ENCODE peak calls at places on chromosomes 12 and 14, in seven cellular contexts. One of them, this sample, is unnamed.

GRCh38 chr12:40921563-40922163 is 229.4 kb downstream of the CNTN1 start:
- DNase-seq in cardiac muscle cell: peak; percentile 30
- DNase-seq in neural progenitor cell: peak; percentile 33
- DNase-seq in cardiac fibroblast: peak; percentile 26
- DNase-seq in choroid plexus epithelial cell: peak; percentile 54
- DNase-seq in AG04450: no peak
- DNase-seq in WERI-Rb-1: no peak
- DNase-seq in this sample: no peak

GRCh38 chr12:83147341-83147740 is 460.6 kb downstream of the TMTC2 start:
- DNase-seq in cardiac muscle cell: no peak
- DNase-seq in neural progenitor cell: no peak
- DNase-seq in cardiac fibroblast: no peak
- DNase-seq in choroid plexus epithelial cell: no peak
- DNase-seq in AG04450: no peak
- DNase-seq in WERI-Rb-1: no peak
- DNase-seq in this sample: no peak

GRCh38 chr14:69491226-69491625 is 6.7 kb downstream of the PLEKHD1 start:
- DNase-seq in cardiac muscle cell: no peak
- DNase-seq in neural progenitor cell: no peak
- DNase-seq in cardiac fibroblast: no peak
- DNase-seq in choroid plexus epithelial cell: no peak
- DNase-seq in AG04450: no peak
- DNase-seq in WERI-Rb-1: no peak
- DNase-seq in this sample: no peak

GRCh38 chr12:71958056-71958455 is 19.4 kb downstream of the TPH2 start:
- DNase-seq in cardiac muscle cell: no peak
- DNase-seq in neural progenitor cell: no peak
- DNase-seq in cardiac fibroblast: no peak
- DNase-seq in choroid plexus epithelial cell: peak; percentile 33
- DNase-seq in AG04450: no peak
- DNase-seq in WERI-Rb-1: no peak
- DNase-seq in this sample: no peak

GRCh38 chr12:27907766-27908165 is 64.8 kb downstream of the PTHLH start:
- DNase-seq in cardiac muscle cell: no peak
- DNase-seq in neural progenitor cell: no peak
- DNase-seq in cardiac fibroblast: no peak
- DNase-seq in choroid plexus epithelial cell: peak; percentile 26
- DNase-seq in AG04450: no peak
- DNase-seq in WERI-Rb-1: no peak
- DNase-seq in this sample: no peak

GRCh38 chr12:45615268-45615667 is 114.2 kb upstream of the ARID2 start:
- DNase-seq in cardiac muscle cell: peak; percentile 62
- DNase-seq in neural progenitor cell: no peak
- DNase-seq in cardiac fibroblast: peak; percentile 35
- DNase-seq in choroid plexus epithelial cell: peak; percentile 75
- DNase-seq in AG04450: peak; percentile 27
- DNase-seq in WERI-Rb-1: no peak
- DNase-seq in this sample: no peak

GRCh38 chr12:123908884-123909807 is 63.5 kb downstream of the CCDC92 start:
- DNase-seq in cardiac muscle cell: no peak
- DNase-seq in neural progenitor cell: no peak
- DNase-seq in cardiac fibroblast: no peak
- DNase-seq in choroid plexus epithelial cell: no peak
- DNase-seq in AG04450: no peak
- DNase-seq in WERI-Rb-1: no peak
- DNase-seq in this sample: no peak

GRCh38 chr14:94018308-94018707 is 7.8 kb upstream of the OTUB2 start:
- DNase-seq in cardiac muscle cell: no peak
- DNase-seq in neural progenitor cell: no peak
- DNase-seq in cardiac fibroblast: no peak
- DNase-seq in choroid plexus epithelial cell: no peak
- DNase-seq in AG04450: no peak
- DNase-seq in WERI-Rb-1: no peak
- DNase-seq in this sample: no peak

GRCh38 chr12:124286414-124286813 is 8.5 kb upstream of the RFLNA start:
- DNase-seq in cardiac muscle cell: peak; percentile 51
- DNase-seq in neural progenitor cell: no peak
- DNase-seq in cardiac fibroblast: peak; percentile 47
- DNase-seq in choroid plexus epithelial cell: peak; percentile 14
- DNase-seq in AG04450: no peak
- DNase-seq in WERI-Rb-1: no peak
- DNase-seq in this sample: peak; percentile 41

GRCh38 chr12:113291586-113291985 is 43.3 kb downstream of the SLC8B1 start:
- DNase-seq in cardiac muscle cell: no peak
- DNase-seq in neural progenitor cell: no peak
- DNase-seq in cardiac fibroblast: no peak
- DNase-seq in choroid plexus epithelial cell: no peak
- DNase-seq in AG04450: no peak
- DNase-seq in WERI-Rb-1: no peak
- DNase-seq in this sample: no peak

GRCh38 chr12:11729008-11729407 is 79.5 kb downstream of the ETV6 start:
- DNase-seq in cardiac muscle cell: no peak
- DNase-seq in neural progenitor cell: no peak
- DNase-seq in cardiac fibroblast: no peak
- DNase-seq in choroid plexus epithelial cell: no peak
- DNase-seq in AG04450: no peak
- DNase-seq in WERI-Rb-1: no peak
- DNase-seq in this sample: no peak

GRCh38 chr12:105740970-105741725 is 397.6 kb downstream of the NUAK1 start:
- DNase-seq in cardiac muscle cell: peak; percentile 49
- DNase-seq in neural progenitor cell: no peak
- DNase-seq in cardiac fibroblast: peak; percentile 63
- DNase-seq in choroid plexus epithelial cell: peak; percentile 24
- DNase-seq in AG04450: no peak
- DNase-seq in WERI-Rb-1: no peak
- DNase-seq in this sample: no peak

GRCh38 chr12:29314421-29314820 is 66.6 kb downstream of the ERGIC2 start:
- DNase-seq in cardiac muscle cell: peak; percentile 36
- DNase-seq in neural progenitor cell: peak; percentile 3
- DNase-seq in cardiac fibroblast: peak; percentile 29
- DNase-seq in choroid plexus epithelial cell: no peak
- DNase-seq in AG04450: no peak
- DNase-seq in WERI-Rb-1: peak; percentile 72
- DNase-seq in this sample: no peak

GRCh38 chr14:63852817-63853730 is at the start of gene SYNE2:
- DNase-seq in cardiac muscle cell: peak; percentile 86
- DNase-seq in neural progenitor cell: peak; percentile 94
- DNase-seq in cardiac fibroblast: peak; percentile 84
- DNase-seq in choroid plexus epithelial cell: peak; percentile 75
- DNase-seq in AG04450: no peak
- DNase-seq in WERI-Rb-1: peak; percentile 85
- DNase-seq in this sample: no peak

GRCh38 chr14:64878775-64879634 is 702 bp downstream of the SPTB start:
- DNase-seq in cardiac muscle cell: no peak
- DNase-seq in neural progenitor cell: peak; percentile 37
- DNase-seq in cardiac fibroblast: no peak
- DNase-seq in choroid plexus epithelial cell: no peak
- DNase-seq in AG04450: no peak
- DNase-seq in WERI-Rb-1: peak; percentile 31
- DNase-seq in this sample: no peak

GRCh38 chr12:26979733-26980132 is 34.5 kb downstream of the TM7SF3 start:
- DNase-seq in cardiac muscle cell: no peak
- DNase-seq in neural progenitor cell: no peak
- DNase-seq in cardiac fibroblast: no peak
- DNase-seq in choroid plexus epithelial cell: no peak
- DNase-seq in AG04450: no peak
- DNase-seq in WERI-Rb-1: no peak
- DNase-seq in this sample: no peak

GRCh38 chr14:101865288-101865687 is 99.1 kb upstream of the DYNC1H1 start:
- DNase-seq in cardiac muscle cell: no peak
- DNase-seq in neural progenitor cell: no peak
- DNase-seq in cardiac fibroblast: no peak
- DNase-seq in choroid plexus epithelial cell: no peak
- DNase-seq in AG04450: no peak
- DNase-seq in WERI-Rb-1: no peak
- DNase-seq in this sample: peak; percentile 59

GRCh38 chr12:13452955-13453570 is 256.5 kb downstream of the EMP1 start:
- DNase-seq in cardiac muscle cell: no peak
- DNase-seq in neural progenitor cell: no peak
- DNase-seq in cardiac fibroblast: no peak
- DNase-seq in choroid plexus epithelial cell: no peak
- DNase-seq in AG04450: no peak
- DNase-seq in WERI-Rb-1: no peak
- DNase-seq in this sample: no peak

GRCh38 chr14:51652168-51653095 is 722 bp downstream of the FRMD6 start:
- DNase-seq in cardiac muscle cell: no peak
- DNase-seq in neural progenitor cell: peak; percentile 73
- DNase-seq in cardiac fibroblast: no peak
- DNase-seq in choroid plexus epithelial cell: no peak
- DNase-seq in AG04450: no peak
- DNase-seq in WERI-Rb-1: no peak
- DNase-seq in this sample: no peak

GRCh38 chr14:61452452-61452851 is 131.1 kb downstream of the PRKCH start:
- DNase-seq in cardiac muscle cell: no peak
- DNase-seq in neural progenitor cell: no peak
- DNase-seq in cardiac fibroblast: no peak
- DNase-seq in choroid plexus epithelial cell: no peak
- DNase-seq in AG04450: no peak
- DNase-seq in WERI-Rb-1: no peak
- DNase-seq in this sample: no peak

GRCh38 chr12:101838628-101839323 is 8.0 kb upstream of the GNPTAB start:
- DNase-seq in cardiac muscle cell: no peak
- DNase-seq in neural progenitor cell: no peak
- DNase-seq in cardiac fibroblast: no peak
- DNase-seq in choroid plexus epithelial cell: no peak
- DNase-seq in AG04450: no peak
- DNase-seq in WERI-Rb-1: no peak
- DNase-seq in this sample: no peak

GRCh38 chr14:60356921-60357550 is 108.0 kb downstream of the PPM1A start:
- DNase-seq in cardiac muscle cell: peak; percentile 1
- DNase-seq in neural progenitor cell: peak; percentile 93
- DNase-seq in cardiac fibroblast: no peak
- DNase-seq in choroid plexus epithelial cell: peak; percentile 27
- DNase-seq in AG04450: no peak
- DNase-seq in WERI-Rb-1: peak; percentile 92
- DNase-seq in this sample: peak; percentile 35

GRCh38 chr14:104800600-104801283 is at the start of gene ZBTB42:
- DNase-seq in cardiac muscle cell: peak; percentile 54
- DNase-seq in neural progenitor cell: peak; percentile 69
- DNase-seq in cardiac fibroblast: peak; percentile 48
- DNase-seq in choroid plexus epithelial cell: peak; percentile 53
- DNase-seq in AG04450: no peak
- DNase-seq in WERI-Rb-1: no peak
- DNase-seq in this sample: no peak
- TF ChIP-seq CTCF in cardiac muscle cell: no peak
- TF ChIP-seq CTCF in neural progenitor cell: no peak
- TF ChIP-seq CTCF in cardiac fibroblast: no peak
- TF ChIP-seq CTCF in choroid plexus epithelial cell: no peak
- TF ChIP-seq CTCF in AG04450: no peak
- TF ChIP-seq CTCF in WERI-Rb-1: no peak
- TF ChIP-seq CTCF in this sample: no peak

GRCh38 chr14:36656769-36657408 is 4.8 kb upstream of the PAX9 start:
- DNase-seq in cardiac muscle cell: no peak
- DNase-seq in neural progenitor cell: peak; percentile 48
- DNase-seq in cardiac fibroblast: no peak
- DNase-seq in choroid plexus epithelial cell: no peak
- DNase-seq in AG04450: no peak
- DNase-seq in WERI-Rb-1: no peak
- DNase-seq in this sample: no peak
- H3K4me3 ChIP-seq in cardiac muscle cell: no peak overlapping the region
- H3K4me3 ChIP-seq in neural progenitor cell: peak overlapping the region; percentile 23
- H3K4me3 ChIP-seq in cardiac fibroblast: no peak overlapping the region
- H3K4me3 ChIP-seq in choroid plexus epithelial cell: no peak overlapping the region
- H3K4me3 ChIP-seq in AG04450: no peak overlapping the region
- H3K4me3 ChIP-seq in WERI-Rb-1: no peak overlapping the region
- H3K4me3 ChIP-seq in this sample: no peak overlapping the region

GRCh38 chr12:22797686-22798085 is 172.7 kb downstream of the ETNK1 start:
- DNase-seq in cardiac muscle cell: no peak
- DNase-seq in neural progenitor cell: no peak
- DNase-seq in cardiac fibroblast: no peak
- DNase-seq in choroid plexus epithelial cell: no peak
- DNase-seq in AG04450: no peak
- DNase-seq in WERI-Rb-1: no peak
- DNase-seq in this sample: no peak
- TF ChIP-seq CTCF in cardiac muscle cell: no peak
- TF ChIP-seq CTCF in neural progenitor cell: no peak
- TF ChIP-seq CTCF in cardiac fibroblast: no peak
- TF ChIP-seq CTCF in choroid plexus epithelial cell: no peak
- TF ChIP-seq CTCF in AG04450: no peak
- TF ChIP-seq CTCF in WERI-Rb-1: no peak
- TF ChIP-seq CTCF in this sample: no peak

GRCh38 chr14:39055786-39056474 is 47.1 kb downstream of the SEC23A start:
- DNase-seq in cardiac muscle cell: no peak
- DNase-seq in neural progenitor cell: peak; percentile 4
- DNase-seq in cardiac fibroblast: no peak
- DNase-seq in choroid plexus epithelial cell: no peak
- DNase-seq in AG04450: no peak
- DNase-seq in WERI-Rb-1: no peak
- DNase-seq in this sample: no peak

GRCh38 chr14:39060818-39061437 is 42.1 kb downstream of the SEC23A start:
- DNase-seq in cardiac muscle cell: no peak
- DNase-seq in neural progenitor cell: no peak
- DNase-seq in cardiac fibroblast: no peak
- DNase-seq in choroid plexus epithelial cell: no peak
- DNase-seq in AG04450: no peak
- DNase-seq in WERI-Rb-1: no peak
- DNase-seq in this sample: no peak
- H3K4me3 ChIP-seq in cardiac muscle cell: no peak overlapping the region
- H3K4me3 ChIP-seq in neural progenitor cell: no peak overlapping the region
- H3K4me3 ChIP-seq in cardiac fibroblast: no peak overlapping the region
- H3K4me3 ChIP-seq in choroid plexus epithelial cell: no peak overlapping the region
- H3K4me3 ChIP-seq in AG04450: no peak overlapping the region
- H3K4me3 ChIP-seq in WERI-Rb-1: no peak overlapping the region
- H3K4me3 ChIP-seq in this sample: no peak overlapping the region

GRCh38 chr14:68462683-68463082 is 330.2 kb downstream of the ZFP36L1 start:
- DNase-seq in cardiac muscle cell: no peak
- DNase-seq in neural progenitor cell: no peak
- DNase-seq in cardiac fibroblast: peak; percentile 33
- DNase-seq in choroid plexus epithelial cell: peak; percentile 53
- DNase-seq in AG04450: no peak
- DNase-seq in WERI-Rb-1: no peak
- DNase-seq in this sample: no peak
- TF ChIP-seq CTCF in cardiac muscle cell: peak; percentile 25
- TF ChIP-seq CTCF in neural progenitor cell: no peak
- TF ChIP-seq CTCF in cardiac fibroblast: peak; percentile 28
- TF ChIP-seq CTCF in choroid plexus epithelial cell: peak; percentile 50
- TF ChIP-seq CTCF in AG04450: peak; percentile 53
- TF ChIP-seq CTCF in WERI-Rb-1: no peak
- TF ChIP-seq CTCF in this sample: peak; percentile 46

DNA sequence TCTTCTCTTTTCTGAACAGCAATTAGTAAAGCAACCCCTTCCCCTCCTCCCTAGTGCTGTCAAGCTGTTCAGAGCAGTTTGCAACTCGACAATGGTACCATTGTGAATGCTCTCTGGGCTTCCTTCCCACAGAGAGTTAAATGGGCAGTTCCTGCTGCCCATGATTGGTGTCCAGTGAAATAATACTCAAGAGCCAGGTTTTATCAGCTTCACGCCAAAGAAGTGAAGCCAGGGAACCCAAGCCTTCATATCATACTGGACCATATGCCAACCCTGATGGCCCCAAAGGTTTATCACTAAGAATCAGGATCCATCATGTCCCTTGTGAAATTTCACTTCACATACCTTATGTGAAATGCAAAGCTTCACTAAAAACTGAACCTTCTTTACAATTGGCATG is 24.7 kb downstream of the INSM2 start:
- DNase-seq in cardiac muscle cell: peak; percentile 9
- DNase-seq in neural progenitor cell: peak; percentile 77
- DNase-seq in cardiac fibroblast: no peak
- DNase-seq in choroid plexus epithelial cell: no peak
- DNase-seq in AG04450: no peak
- DNase-seq in WERI-Rb-1: peak; percentile 44
- DNase-seq in this sample: no peak
- H3K4me3 ChIP-seq in cardiac muscle cell: no peak overlapping the region
- H3K4me3 ChIP-seq in neural progenitor cell: peak overlapping the region; percentile 15
- H3K4me3 ChIP-seq in cardiac fibroblast: no peak overlapping the region
- H3K4me3 ChIP-seq in choroid plexus epithelial cell: no peak overlapping the region
- H3K4me3 ChIP-seq in AG04450: no peak overlapping the region
- H3K4me3 ChIP-seq in WERI-Rb-1: no peak overlapping the region
- H3K4me3 ChIP-seq in this sample: no peak overlapping the region

This sample was measured in retinal pigment epithelial cell.